ENCODE peak calls at places on chromosomes 16 and 17, in six cellular contexts. X is H9, K is H1, M is neuronal stem cell, W is trophoblast cell, V is mesenchymal stem cell. P is an unnamed sample.

GRCh38 chr17:10471853-10472252 is 2.5 kb upstream of the MYH4 start:
- DNase-seq in X (no peak), K (no peak), M (no peak), W (no peak), V (peak; percentile 1), P (peak; percentile 3)

GRCh38 chr16:30060354-30061194 is 5.0 kb upstream of the ALDOA start:
- DNase-seq in X (no peak), K (no peak), M (no peak), W (peak; percentile 71), V (peak; percentile 52), P (no peak)

GRCh38 chr17:37060966-37061365 is 112.2 kb downstream of the AATF start:
- DNase-seq in X (no peak), K (no peak), M (no peak), W (no peak), V (no peak), P (no peak)

GRCh38 chr17:17682737-17683675 is 1.7 kb downstream of the RAI1 start:
- DNase-seq in X (peak; percentile 65), K (no peak), M (no peak), W (peak; percentile 48), V (peak; percentile 95), P (peak; percentile 91)

GRCh38 chr16:6558133-6558532 is 774.5 kb upstream of the RBFOX1 start:
- DNase-seq in X (peak; percentile 82), K (peak; percentile 61), M (no peak), W (no peak), V (no peak), P (no peak)

GRCh38 chr16:50620646-50621451 is 60.3 kb downstream of the SNX20 start:
- DNase-seq in X (no peak), K (no peak), M (no peak), W (no peak), V (no peak), P (no peak)

GRCh38 chr17:48026503-48027321 is 10.9 kb downstream of the COPZ2 start:
- DNase-seq in X (peak; percentile 96), K (peak; percentile 80), M (peak; percentile 87), W (peak; percentile 69), V (peak; percentile 87), P (peak; percentile 88)

GRCh38 chr17:35138218-35138617 is 3.9 kb downstream of the NLE1 start:
- DNase-seq in X (no peak), K (no peak), M (no peak), W (no peak), V (no peak), P (no peak)

GRCh38 chr17:1203111-1203966 is 23.6 kb upstream of the ABR start:
- DNase-seq in X (peak; percentile 92), K (no peak), M (peak; percentile 73), W (peak; percentile 71), V (peak; percentile 82), P (peak; percentile 51)

GRCh38 chr17:50785942-50786570 is 18.7 kb upstream of the ANKRD40CL start:
- DNase-seq in X (no peak), K (no peak), M (no peak), W (no peak), V (peak; percentile 70), P (peak; percentile 90)

GRCh38 chr17:57570740-57571344 is 174.3 kb downstream of the CCDC182 start:
- DNase-seq in X (no peak), K (no peak), M (no peak), W (no peak), V (no peak), P (no peak)

GRCh38 chr17:46995841-46996571 is 17.0 kb upstream of the RPRML start:
- DNase-seq in X (no peak), K (no peak), M (no peak), W (no peak), V (peak; percentile 18), P (peak; percentile 59)

GRCh38 chr16:73459586-73459985 is 411.7 kb upstream of the ZFHX3 start:
- DNase-seq in X (no peak), K (no peak), M (no peak), W (no peak), V (no peak), P (no peak)

GRCh38 chr16:564690-565419 is 1.9 kb upstream of the NHLRC4 start:
- DNase-seq in X (no peak), K (no peak), M (no peak), W (no peak), V (no peak), P (no peak)

GRCh38 chr16:66568355-66568754 is 2.1 kb downstream of the CMTM1 start:
- DNase-seq in X (no peak), K (no peak), M (no peak), W (no peak), V (no peak), P (peak; percentile 57)

GRCh38 chr17:9120471-9120870 is 99.2 kb downstream of the NTN1 start:
- DNase-seq in X (peak; percentile 78), K (no peak), M (no peak), W (no peak), V (no peak), P (no peak)

GRCh38 chr16:67163164-67163902 is 1.2 kb upstream of the HSF4 start:
- DNase-seq in X (no peak), K (no peak), M (no peak), W (no peak), V (peak; percentile 49), P (peak; percentile 35)

GRCh38 chr17:43171761-43172487 is 910 bp downstream of the NBR1 start:
- DNase-seq in X (no peak), K (no peak), M (no peak), W (peak; percentile 61), V (peak; percentile 90), P (peak; percentile 95)

GRCh38 chr17:67132366-67132765 is 88.0 kb downstream of the CACNG1 start:
- DNase-seq in X (no peak), K (no peak), M (no peak), W (no peak), V (no peak), P (no peak)

GRCh38 chr17:55334881-55335523 is 70.2 kb downstream of the HLF start:
- DNase-seq in X (no peak), K (no peak), M (no peak), W (no peak), V (no peak), P (no peak)

GRCh38 chr17:68613739-68614298 is 12.7 kb upstream of the FAM20A start:
- DNase-seq in X (peak; percentile 89), K (peak; percentile 49), M (peak; percentile 48), W (peak; percentile 37), V (peak; percentile 48), P (no peak)

GRCh38 chr16:30051518-30051917 is 14.0 kb upstream of the ALDOA start:
- DNase-seq in X (no peak), K (no peak), M (no peak), W (no peak), V (peak; percentile 86), P (peak; percentile 70)

GRCh38 chr17:9371019-9371418 is 204.6 kb downstream of the STX8 start:
- DNase-seq in X (no peak), K (no peak), M (no peak), W (no peak), V (peak; percentile 51), P (peak; percentile 91)

GRCh38 chr16:28597692-28598261 is 927 bp upstream of the SULT1A2 start:
- DNase-seq in X (peak; percentile 65), K (peak; percentile 15), M (peak; percentile 29), W (no peak), V (no peak), P (no peak)

GRCh38 chr16:64276646-64277045 is 845.2 kb downstream of the CDH11 start:
- DNase-seq in X (no peak), K (no peak), M (no peak), W (no peak), V (no peak), P (no peak)

GRCh38 chr16:72723781-72724180 is 324.1 kb downstream of the ZFHX3 start:
- DNase-seq in X (no peak), K (no peak), M (no peak), W (no peak), V (peak; percentile 13), P (peak; percentile 51)

GRCh38 chr17:18960241-18960665 is 8.3 kb downstream of the SLC5A10 start:
- DNase-seq in X (no peak), K (no peak), M (no peak), W (no peak), V (no peak), P (no peak)

GRCh38 chr16:57994778-57995177 is 5.7 kb downstream of the ZNF319 start:
- DNase-seq in X (peak; percentile 59), K (no peak), M (no peak), W (peak; percentile 69), V (peak; percentile 49), P (peak; percentile 25)

DNA sequence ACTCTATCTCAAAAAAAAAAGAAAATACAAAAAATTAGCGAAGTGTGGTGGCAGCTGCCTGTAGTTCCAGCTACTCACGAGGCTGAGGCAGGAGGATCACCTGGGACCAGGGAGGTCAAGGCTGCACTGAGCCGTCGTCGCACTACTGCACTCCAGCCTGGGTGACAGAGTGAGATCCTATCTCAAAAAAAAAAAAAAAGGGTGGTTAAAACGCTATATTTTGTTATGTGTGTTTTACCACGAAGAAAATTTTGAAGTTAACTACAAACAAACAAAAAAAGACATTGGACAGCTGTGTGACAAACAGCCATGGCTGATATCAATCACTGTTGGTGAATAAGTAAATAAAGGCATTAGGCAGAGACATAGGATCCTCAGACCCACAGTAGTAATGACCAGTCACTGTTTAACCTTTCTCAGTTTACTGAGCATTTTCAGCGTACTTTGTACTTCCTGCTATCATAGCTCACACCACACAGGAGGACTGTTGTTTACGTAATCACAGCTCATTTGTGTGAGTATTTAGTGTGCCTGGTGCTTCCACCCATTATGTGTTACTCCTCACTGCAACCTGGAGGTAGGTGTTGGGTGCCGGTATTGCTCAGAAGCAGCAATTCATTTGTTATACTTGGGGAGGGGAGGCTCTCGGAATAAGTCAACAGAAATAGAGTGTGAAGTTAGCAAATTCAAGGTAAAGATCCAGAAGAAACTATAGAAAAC is 55.4 kb downstream of the COPRS start:
- DNase-seq in X (no peak), K (no peak), M (no peak), W (peak; percentile 35), V (peak; percentile 44), P (peak; percentile 52)
- H3K14ac ChIP-seq in X (no peak overlapping the region), K (no peak overlapping the region), M (no peak overlapping the region), W (no peak overlapping the region), V (no peak overlapping the region), P (peak overlapping the region; percentile 32)

GRCh38 chr16:62661435-62661834 is 625.2 kb upstream of the CDH8 start:
- DNase-seq in X (no peak), K (no peak), M (no peak), W (no peak), V (no peak), P (no peak)
- H3K14ac ChIP-seq in X (no peak overlapping the region), K (no peak overlapping the region), M (no peak overlapping the region), W (no peak overlapping the region), V (no peak overlapping the region), P (no peak overlapping the region)

GRCh38 chr17:12624221-12624620 is 41.5 kb upstream of the MYOCD start:
- DNase-seq in X (no peak), K (no peak), M (no peak), W (no peak), V (peak; percentile 39), P (peak; percentile 39)
- H3K14ac ChIP-seq in X (no peak overlapping the region), K (no peak overlapping the region), M (no peak overlapping the region), W (no peak overlapping the region), V (no peak overlapping the region), P (no peak overlapping the region)

GRCh38 chr16:85679870-85680269 is 8.9 kb downstream of the GINS2 start:
- DNase-seq in X (no peak), K (no peak), M (no peak), W (peak; percentile 67), V (no peak), P (no peak)

GRCh38 chr16:85676466-85676865 is 12.3 kb downstream of the GINS2 start:
- DNase-seq in X (no peak), K (no peak), M (no peak), W (no peak), V (no peak), P (no peak)

GRCh38 chr16:85677383-85677967 is 11.3 kb downstream of the GINS2 start:
- DNase-seq in X (no peak), K (no peak), M (no peak), W (no peak), V (no peak), P (no peak)

GRCh38 chr16:85678821-85679220 is 9.9 kb downstream of the GINS2 start:
- DNase-seq in X (no peak), K (no peak), M (no peak), W (no peak), V (no peak), P (no peak)

GRCh38 chr16:85678016-85678415 is 10.7 kb downstream of the GINS2 start:
- DNase-seq in X (no peak), K (no peak), M (no peak), W (no peak), V (no peak), P (no peak)
- H3K14ac ChIP-seq in X (no peak overlapping the region), K (no peak overlapping the region), M (no peak overlapping the region), W (no peak overlapping the region), V (no peak overlapping the region), P (no peak overlapping the region)

P was measured in IMR-90.